ENCODE peak calls at places on chromosomes 1 and 21, in four cellular contexts. P is HCT116; G is activated naive CD4-positive, alpha-beta T cell; Q is NCI-H345. B is an unnamed sample.

GRCh38 chr21:45277101-45278045 is 10.3 kb downstream of the POFUT2 start:
- DNase-seq in G (no peak), Q (no peak), P (no peak), B (no peak)

GRCh38 chr1:163535807-163536206 is 214.1 kb downstream of the NUF2 start:
- DNase-seq in G (no peak), P (peak), Q (no peak), B (no peak)

GRCh38 chr1:41381691-41382530 is 20.7 kb downstream of the FOXO6 start:
- DNase-seq in G (peak), P (peak), Q (no peak), B (no peak)

GRCh38 chr1:220093361-220094015 is 444 bp upstream of the IARS2 start:
- DNase-seq in Q (no peak), P (no peak), G (no peak), B (no peak)

GRCh38 chr1:84960371-84960770 is 36.5 kb downstream of the MCOLN2 start:
- DNase-seq in P (no peak), G (no peak), Q (no peak), B (peak)

GRCh38 chr1:154170547-154171221 is 15.8 kb upstream of the NUP210L start:
- DNase-seq in Q (no peak), P (no peak), G (no peak), B (no peak)

GRCh38 chr1:156390409-156391144 is 21.6 kb downstream of the RHBG start:
- DNase-seq in G (no peak), Q (no peak), P (no peak), B (no peak)

GRCh38 chr1:108845991-108846390 is 10.9 kb downstream of the AKNAD1 start:
- DNase-seq in Q (no peak), P (no peak), G (no peak), B (no peak)

GRCh38 chr1:30378991-30379581 is 344.3 kb downstream of the MATN1 start:
- DNase-seq in P (no peak), G (no peak), Q (no peak), B (no peak)

GRCh38 chr1:51568231-51568935 is 48.5 kb upstream of the OSBPL9 start:
- DNase-seq in G (no peak), P (no peak), Q (no peak), B (no peak)